ENCODE peak calls at places on chromosomes 11 and 22, in five cellular contexts. D, O, I, P and Q are unnamed samples.

GRCh38 chr22:44361391-44362126 is 48.8 kb upstream of the SHISAL1 start:
- DNase-seq in P (peak), I (no peak), O (peak), D (no peak), Q (no peak)

GRCh38 chr11:13119928-13120520 is 110.9 kb downstream of the RASSF10 start:
- DNase-seq in O (no peak), I (no peak), D (no peak), P (no peak), Q (no peak)

GRCh38 chr11:82889133-82890001 is 10.9 kb downstream of the PRCP start:
- DNase-seq in O (no peak), I (no peak), D (no peak), P (no peak), Q (no peak)

GRCh38 chr11:100908746-100909145 is 220.9 kb downstream of the PGR start:
- DNase-seq in D (peak), P (no peak), I (no peak), O (peak), Q (no peak)

GRCh38 chr22:35476341-35476740 is 64.3 kb upstream of the RASD2 start:
- DNase-seq in I (no peak), D (peak), P (no peak), O (no peak), Q (no peak)

GRCh38 chr11:68914761-68915160 is 11.1 kb downstream of the IGHMBP2 start:
- DNase-seq in P (no peak), O (no peak), D (no peak), I (no peak), Q (no peak)

GRCh38 chr11:9550209-9550628 is 23.3 kb upstream of the WEE1 start:
- DNase-seq in P (no peak), O (no peak), I (peak), D (no peak), Q (no peak)

GRCh38 chr11:45144126-45145082 is 2.0 kb upstream of the PRDM11 start:
- DNase-seq in P (peak), I (peak), O (no peak), D (no peak), Q (no peak)

GRCh38 chr22:49936973-49937757 is 18.7 kb downstream of the CRELD2 start:
- DNase-seq in D (no peak), P (no peak), I (no peak), O (no peak), Q (no peak)

GRCh38 chr22:41062146-41062545 is 30.2 kb upstream of the EP300 start:
- DNase-seq in O (no peak), D (no peak), I (no peak), P (no peak), Q (no peak)

GRCh38 chr11:27402450-27402849 is 39.4 kb upstream of the CCDC34 start:
- DNase-seq in D (no peak), O (no peak), P (no peak), I (no peak), Q (no peak)

GRCh38 chr11:12376259-12376971 is 956 bp upstream of the PARVA start:
- DNase-seq in D (peak), O (no peak), P (no peak), I (no peak), Q (no peak)

GRCh38 chr11:110897035-110897434 is 184.8 kb upstream of the ARHGAP20 start:
- DNase-seq in I (no peak), O (no peak), D (peak), P (no peak), Q (no peak)

GRCh38 chr22:32815059-32815458 is 13.6 kb downstream of the TIMP3 start:
- DNase-seq in D (no peak), O (no peak), I (no peak), P (no peak), Q (no peak)

GRCh38 chr11:110986016-110986415 is 259.5 kb upstream of the POU2AF2 start:
- DNase-seq in I (no peak), O (no peak), P (no peak), D (no peak), Q (no peak)

GRCh38 chr11:121535122-121535796 is 82.5 kb upstream of the SORL1-AS1 start:
- DNase-seq in I (no peak), P (no peak), O (peak), D (no peak), Q (no peak)

GRCh38 chr11:9906043-9906791 is 242.3 kb downstream of the SWAP70 start:
- DNase-seq in O (peak), D (peak), P (no peak), I (no peak), Q (peak)

GRCh38 chr11:65066805-65067291 is 8.5 kb upstream of the NAALADL1 start:
- DNase-seq in D (no peak), O (no peak), P (no peak), I (no peak), Q (no peak)

GRCh38 chr22:44154431-44154942 is 26.2 kb upstream of the PARVG start:
- DNase-seq in O (no peak), D (peak), P (no peak), I (no peak), Q (no peak)

GRCh38 chr22:23452231-23453010 is 127.7 kb downstream of the IGLL1 start:
- DNase-seq in I (no peak), D (no peak), O (no peak), P (no peak), Q (no peak)

GRCh38 chr11:72129381-72129780 is 6.1 kb upstream of the FOLR3 start:
- DNase-seq in O (no peak), I (no peak), P (peak), D (no peak), Q (no peak)
- H3K4me3 ChIP-seq in O (no peak), I (no peak), P (no peak), D (no peak), Q (no peak)

GRCh38 chr11:76419896-76420295 is 24.9 kb upstream of the EMSY start:
- DNase-seq in O (no peak), P (no peak), I (no peak), D (no peak), Q (no peak)
- TF ChIP-seq CTCF in O (peak), P (no peak), I (no peak), D (no peak), Q (peak)

GRCh38 chr22:39150848-39151215 is 1.6 kb downstream of the CBX7 start:
- DNase-seq in D (no peak), O (no peak), I (no peak), P (no peak), Q (no peak)
- H3K4me3 ChIP-seq in D (no peak), O (no peak), I (no peak), P (peak), Q (no peak)

GRCh38 chr11:77416357-77416756 is 57.5 kb downstream of the PAK1 start:
- DNase-seq in I (no peak), D (no peak), O (no peak), P (no peak), Q (no peak)

GRCh38 chr11:77412814-77413213 is 61.1 kb downstream of the PAK1 start:
- DNase-seq in O (no peak), I (no peak), D (no peak), P (no peak), Q (no peak)

GRCh38 chr11:77411238-77411637 is 62.7 kb downstream of the PAK1 start:
- DNase-seq in I (peak), D (no peak), P (no peak), O (peak), Q (no peak)

GRCh38 chr11:77411717-77412441 is 62.0 kb downstream of the PAK1 start:
- DNase-seq in P (peak), D (peak), O (peak), I (peak), Q (no peak)

GRCh38 chr11:77413850-77414249 is 60.0 kb downstream of the PAK1 start:
- DNase-seq in D (no peak), I (no peak), O (no peak), P (no peak), Q (no peak)
- TF ChIP-seq CTCF in D (no peak), I (no peak), O (no peak), P (no peak), Q (peak)